ENCODE peak calls at places on chromosomes 3 and 15, in five cellular contexts. One of them, this sample, is unnamed.

GRCh38 chr3:377158-377561 is 180.6 kb downstream of the CHL1 start:
- DNase-seq in uterus: no peak
- DNase-seq in right atrium auricular region: no peak
- DNase-seq in neural progenitor cell: peak; percentile 31
- DNase-seq in psoas muscle: no peak
- DNase-seq in this sample: no peak

GRCh38 chr15:91816942-91817341 is 36.6 kb upstream of the SLCO3A1 start:
- DNase-seq in neural progenitor cell: no peak
- DNase-seq in psoas muscle: no peak
- DNase-seq in right atrium auricular region: no peak
- DNase-seq in uterus: no peak
- DNase-seq in this sample: no peak

GRCh38 chr3:161233557-161233956 is 12.4 kb downstream of the NMD3 start:
- DNase-seq in psoas muscle: no peak
- DNase-seq in uterus: no peak
- DNase-seq in right atrium auricular region: no peak
- DNase-seq in neural progenitor cell: no peak
- DNase-seq in this sample: no peak

GRCh38 chr3:12838179-12838965 is 3.0 kb downstream of the RPL32 start:
- DNase-seq in psoas muscle: no peak
- DNase-seq in uterus: no peak
- DNase-seq in neural progenitor cell: no peak
- DNase-seq in right atrium auricular region: no peak
- DNase-seq in this sample: no peak

GRCh38 chr3:67610458-67610857 is 44.0 kb downstream of the SUCLG2 start:
- DNase-seq in neural progenitor cell: no peak
- DNase-seq in right atrium auricular region: no peak
- DNase-seq in uterus: no peak
- DNase-seq in psoas muscle: no peak
- DNase-seq in this sample: no peak

GRCh38 chr3:64595253-64595694 is 92.5 kb downstream of the ADAMTS9 start:
- DNase-seq in right atrium auricular region: peak; percentile 80
- DNase-seq in psoas muscle: peak; percentile 53
- DNase-seq in uterus: peak; percentile 65
- DNase-seq in neural progenitor cell: no peak
- DNase-seq in this sample: no peak

GRCh38 chr15:68637755-68638405 is 59.1 kb downstream of the CORO2B start:
- DNase-seq in psoas muscle: peak; percentile 87
- DNase-seq in uterus: peak; percentile 70
- DNase-seq in neural progenitor cell: no peak
- DNase-seq in right atrium auricular region: peak; percentile 82
- DNase-seq in this sample: no peak

GRCh38 chr3:134020135-134020680 is 9.5 kb downstream of the SLCO2A1 start:
- DNase-seq in neural progenitor cell: no peak
- DNase-seq in psoas muscle: no peak
- DNase-seq in right atrium auricular region: peak; percentile 26
- DNase-seq in uterus: no peak
- DNase-seq in this sample: no peak

GRCh38 chr3:158152186-158152585 is 42.3 kb downstream of the RSRC1 start:
- DNase-seq in right atrium auricular region: no peak
- DNase-seq in neural progenitor cell: no peak
- DNase-seq in psoas muscle: no peak
- DNase-seq in uterus: no peak
- DNase-seq in this sample: no peak

GRCh38 chr3:183265157-183265642 is 12.1 kb downstream of the B3GNT5 start:
- DNase-seq in right atrium auricular region: no peak
- DNase-seq in neural progenitor cell: peak; percentile 82
- DNase-seq in uterus: peak; percentile 28
- DNase-seq in psoas muscle: no peak
- DNase-seq in this sample: no peak

GRCh38 chr3:153165211-153165815 is 3.3 kb downstream of the RAP2B start:
- DNase-seq in uterus: no peak
- DNase-seq in right atrium auricular region: no peak
- DNase-seq in psoas muscle: no peak
- DNase-seq in neural progenitor cell: no peak
- DNase-seq in this sample: no peak
- TF ChIP-seq CTCF in uterus: no peak
- TF ChIP-seq CTCF in right atrium auricular region: no peak
- TF ChIP-seq CTCF in psoas muscle: no peak
- TF ChIP-seq CTCF in neural progenitor cell: peak; percentile 43
- TF ChIP-seq CTCF in this sample: no peak

DNA sequence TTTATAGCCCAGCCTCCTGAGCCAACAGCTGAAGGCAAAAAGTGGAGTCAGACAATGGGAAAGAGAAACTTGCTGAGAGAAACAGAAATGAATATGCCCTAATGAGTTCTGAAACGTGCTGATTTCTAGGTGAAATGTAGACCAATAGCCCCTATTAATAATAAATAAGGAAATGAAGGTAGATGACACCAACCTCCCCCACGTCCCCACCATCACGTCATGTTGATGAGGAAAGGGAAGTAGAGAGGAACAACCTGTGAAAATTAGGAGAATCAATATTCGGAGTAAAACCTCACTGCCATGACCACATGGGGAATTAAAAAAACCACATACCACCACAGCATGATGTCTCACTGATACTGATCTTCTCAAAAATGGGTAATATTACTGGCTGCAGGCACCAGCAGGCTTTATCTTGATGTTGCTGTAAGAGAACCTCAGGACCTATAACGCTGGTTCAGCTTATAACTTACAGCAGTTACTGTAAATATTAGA is 64.0 kb downstream of the KAT2B start:
- DNase-seq in uterus: no peak
- DNase-seq in neural progenitor cell: no peak
- DNase-seq in psoas muscle: no peak
- DNase-seq in right atrium auricular region: no peak
- DNase-seq in this sample: no peak
- H3K27me3 ChIP-seq in uterus: no peaks in the 10 kb centered on the region
- H3K27me3 ChIP-seq in neural progenitor cell: no peaks in the 10 kb centered on the region
- H3K27me3 ChIP-seq in psoas muscle: no peaks in the 10 kb centered on the region
- H3K27me3 ChIP-seq in right atrium auricular region: no peaks in the 10 kb centered on the region
- H3K27me3 ChIP-seq in this sample: no peaks in the 10 kb centered on the region

GRCh38 chr15:61227269-61228024 is 1.7 kb downstream of the RORA start:
- DNase-seq in uterus: peak; percentile 17
- DNase-seq in psoas muscle: peak; percentile 57
- DNase-seq in neural progenitor cell: peak; percentile 55
- DNase-seq in right atrium auricular region: no peak
- DNase-seq in this sample: peak; percentile 43

GRCh38 chr15:61232266-61232665 is 3.2 kb upstream of the RORA start:
- DNase-seq in psoas muscle: no peak
- DNase-seq in right atrium auricular region: no peak
- DNase-seq in neural progenitor cell: no peak
- DNase-seq in uterus: no peak
- DNase-seq in this sample: no peak

GRCh38 chr15:61226313-61227250 is 2.5 kb downstream of the RORA start:
- DNase-seq in right atrium auricular region: no peak
- DNase-seq in uterus: no peak
- DNase-seq in psoas muscle: no peak
- DNase-seq in neural progenitor cell: no peak
- DNase-seq in this sample: no peak

DNA sequence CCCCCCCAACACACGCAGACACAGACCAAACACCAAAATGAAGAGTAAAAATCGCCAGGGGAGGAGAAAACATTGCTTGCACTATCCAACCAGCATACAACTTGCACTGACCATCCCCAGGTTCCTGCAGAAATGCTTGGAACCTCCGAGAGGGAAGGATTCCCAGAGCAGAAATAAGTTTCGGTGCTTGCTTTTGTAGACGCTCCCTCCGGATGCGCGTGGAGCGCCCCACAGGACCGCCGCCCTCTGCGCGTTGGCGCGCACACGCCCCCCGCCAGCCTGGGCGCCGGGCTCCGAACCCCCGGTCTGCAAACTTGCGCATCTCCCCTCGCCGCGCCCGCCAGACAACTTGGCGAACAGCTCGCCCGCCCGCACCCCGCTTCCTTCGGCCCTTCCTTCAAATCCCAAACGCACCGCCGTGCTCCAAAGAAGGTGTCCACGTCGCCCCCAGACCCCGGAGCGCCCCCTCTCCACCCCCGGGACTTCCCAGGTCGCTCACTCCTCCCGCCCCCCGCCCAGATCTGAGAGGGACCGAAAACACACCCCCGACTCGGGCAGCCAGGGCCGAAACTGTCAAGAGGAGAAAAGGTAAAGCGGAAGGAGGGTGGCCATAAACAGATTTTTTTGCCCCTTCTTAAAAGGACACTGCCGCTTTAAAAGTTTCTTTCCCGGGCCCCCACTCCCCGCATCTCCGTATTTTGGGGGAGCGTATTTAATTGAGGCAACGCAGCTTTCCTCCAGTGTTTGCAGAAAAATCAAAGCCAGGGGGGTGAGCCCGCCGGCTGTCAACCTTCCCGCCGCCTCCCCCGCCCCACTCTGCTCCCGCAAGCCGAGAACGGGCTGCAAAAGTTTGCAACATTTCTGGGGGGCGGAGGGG is 839 bp downstream of the RORA start:
- DNase-seq in uterus: peak; percentile 16
- DNase-seq in right atrium auricular region: no peak
- DNase-seq in psoas muscle: peak; percentile 59
- DNase-seq in neural progenitor cell: peak; percentile 54
- DNase-seq in this sample: peak; percentile 26
- H3K4me1 ChIP-seq in uterus: no peaks in the 10 kb centered on the region
- H3K4me1 ChIP-seq in right atrium auricular region: peaks cover 22% of the 10 kb centered on the region
- H3K4me1 ChIP-seq in psoas muscle: peaks cover 30% of the 10 kb centered on the region
- H3K4me1 ChIP-seq in neural progenitor cell: peaks cover 24% of the 10 kb centered on the region
- H3K4me1 ChIP-seq in this sample: peaks cover 2% of the 10 kb centered on the region

GRCh38 chr3:138332472-138333073 is 2.9 kb upstream of the NME9 start:
- DNase-seq in psoas muscle: no peak
- DNase-seq in right atrium auricular region: no peak
- DNase-seq in uterus: no peak
- DNase-seq in neural progenitor cell: peak; percentile 25
- DNase-seq in this sample: no peak
- TF ChIP-seq CTCF in psoas muscle: peak; percentile 65
- TF ChIP-seq CTCF in right atrium auricular region: peak; percentile 44
- TF ChIP-seq CTCF in uterus: peak; percentile 65
- TF ChIP-seq CTCF in neural progenitor cell: peak; percentile 66
- TF ChIP-seq CTCF in this sample: peak; percentile 57